ENCODE peak calls at places on chromosomes 12 and 14, in four cellular contexts. T is stimulated activated CD4-positive, alpha-beta T cell treated with anti-CD3 and anti-CD28 coated beads, Interleukin-2, amount 100 ng/mL, for 24 hours; I is caudate nucleus; U is neural progenitor cell. D is an unnamed sample.

GRCh38 chr12:66776974-66777373 is 98.1 kb upstream of the GRIP1 start:
- DNase-seq in T (peak), I (no peak), U (no peak), D (no peak)

GRCh38 chr14:105859717-105860614 is 333.6 kb downstream of the TMEM121 start:
- DNase-seq in T (peak), I (no peak), U (no peak), D (no peak)

GRCh38 chr14:23483216-23483854 is 13.8 kb downstream of the NGDN start:
- DNase-seq in T (no peak), I (peak), U (peak), D (peak)

GRCh38 chr12:116650062-116650461 is 87.8 kb downstream of the SPRING1 start:
- DNase-seq in T (no peak), I (no peak), U (no peak), D (no peak)

GRCh38 chr12:51434305-51434704 is 9.7 kb downstream of the SLC4A8 start:
- DNase-seq in T (no peak), I (no peak), U (no peak), D (no peak)

GRCh38 chr12:8742501-8742900 is 44.7 kb downstream of the RIMKLB start:
- DNase-seq in T (no peak), I (no peak), U (no peak), D (no peak)

GRCh38 chr14:104978774-104979691 is 859 bp upstream of the AHNAK2 start:
- DNase-seq in T (no peak), I (no peak), U (peak), D (no peak)

GRCh38 chr12:67648306-67649164 is at the start of gene DYRK2:
- DNase-seq in T (peak), I (peak), U (peak), D (peak)

GRCh38 chr12:70660620-70661219 is 23.5 kb upstream of the PTPRB start:
- DNase-seq in T (no peak), I (no peak), U (no peak), D (peak)

GRCh38 chr12:64603183-64603841 is 7.0 kb upstream of the RASSF3 start:
- DNase-seq in T (no peak), I (no peak), U (no peak), D (no peak)

GRCh38 chr12:5318874-5319273 is 113.0 kb upstream of the NTF3 start:
- DNase-seq in T (no peak), I (no peak), U (no peak), D (peak)

GRCh38 chr14:24064856-24065255 is 6.5 kb upstream of the CPNE6 start:
- DNase-seq in T (no peak), I (no peak), U (no peak), D (no peak)